ENCODE peak calls at places on chromosomes 2 and 18, in seven cellular contexts. H is left ventricle myocardium superior; C is GDM1; R is NCI-H1105 treated with DMSO at 0.1 percent for 48 hours; U is activated CD4-positive, alpha-beta memory T cell treated with anti-CD3 and anti-CD28 coated beads, Interleukin-2, amount 10 ng/mL, durations not matched to agents 7 days and 5 days; S is mucosa of descending colon; M is GM23338. J is an unnamed sample.

GRCh38 chr2:206693399-206694137 is 24.6 kb downstream of the DYTN start:
- DNase-seq in H (no peak), C (peak), R (peak), U (no peak), S (peak), M (peak), J (peak)

GRCh38 chr2:25215948-25216679 is 47.7 kb upstream of the POMC start:
- DNase-seq in H (peak), C (no peak), R (no peak), U (peak), S (peak), M (peak), J (no peak)

GRCh38 chr2:190563109-190563508 is 28.6 kb upstream of the NEMP2 start:
- DNase-seq in H (no peak), C (no peak), R (no peak), U (no peak), S (no peak), M (no peak), J (no peak)

GRCh38 chr2:50491541-50492114 is 540.3 kb downstream of the NRXN1 start:
- DNase-seq in H (no peak), C (no peak), R (peak), U (no peak), S (no peak), M (peak), J (peak)

GRCh38 chr2:212842544-212843185 is 304.1 kb upstream of the ERBB4 start:
- DNase-seq in H (no peak), C (no peak), R (no peak), U (no peak), S (no peak), M (no peak), J (no peak)

GRCh38 chr2:216532562-216532961 is 33.9 kb downstream of the RPL37A start:
- DNase-seq in H (no peak), C (no peak), R (no peak), U (no peak), S (no peak), M (no peak), J (no peak)

GRCh38 chr2:119248311-119248710 is 24.7 kb downstream of the STEAP3 start:
- DNase-seq in H (no peak), C (no peak), R (no peak), U (no peak), S (no peak), M (no peak), J (no peak)

GRCh38 chr2:200479617-200480292 is 30.1 kb downstream of the KCTD18 start:
- DNase-seq in H (no peak), C (no peak), R (no peak), U (no peak), S (no peak), M (no peak), J (no peak)

GRCh38 chr2:152411154-152411553 is 76.2 kb downstream of the FMNL2 start:
- DNase-seq in H (no peak), C (peak), R (no peak), U (no peak), S (no peak), M (no peak), J (no peak)

GRCh38 chr2:121505005-121505404 is 25.7 kb upstream of the RNU4ATAC start:
- DNase-seq in H (no peak), C (no peak), R (no peak), U (no peak), S (no peak), M (no peak), J (no peak)

GRCh38 chr2:151032741-151033152 is 228.9 kb downstream of the RBM43 start:
- DNase-seq in H (no peak), C (no peak), R (no peak), U (no peak), S (no peak), M (no peak), J (no peak)

GRCh38 chr2:26203091-26203490 is 30.2 kb downstream of the GAREM2 start:
- DNase-seq in H (no peak), C (no peak), R (no peak), U (no peak), S (no peak), M (no peak), J (no peak)

GRCh38 chr2:201298462-201298861 is 38.1 kb downstream of the CASP8 start:
- DNase-seq in H (no peak), C (no peak), R (no peak), U (no peak), S (no peak), M (no peak), J (no peak)

GRCh38 chr2:84906108-84906899 is 848 bp downstream of the TMSB10 start:
- DNase-seq in H (peak), C (no peak), R (peak), U (peak), S (peak), M (no peak), J (peak)

GRCh38 chr2:85291425-85292023 is 36.3 kb downstream of the TGOLN2 start:
- DNase-seq in H (no peak), C (no peak), R (no peak), U (peak), S (no peak), M (no peak), J (no peak)

GRCh38 chr2:9076210-9076609 is 72.7 kb upstream of the MBOAT2 start:
- DNase-seq in H (no peak), C (no peak), R (no peak), U (no peak), S (no peak), M (no peak), J (no peak)

GRCh38 chr2:233929352-233929843 is 12.2 kb downstream of the TRPM8 start:
- DNase-seq in H (no peak), C (no peak), R (no peak), U (no peak), S (peak), M (peak), J (no peak)

GRCh38 chr2:238077292-238077691 is 16.5 kb downstream of the SCLY start:
- DNase-seq in H (no peak), C (no peak), R (no peak), U (no peak), S (no peak), M (no peak), J (no peak)

GRCh38 chr2:30164131-30164925 is 17.5 kb downstream of the YPEL5 start:
- DNase-seq in H (no peak), C (no peak), R (no peak), U (no peak), S (no peak), M (peak), J (no peak)

GRCh38 chr18:10455726-10456453 is 1.5 kb downstream of the APCDD1 start:
- DNase-seq in H (no peak), C (no peak), R (peak), U (no peak), S (no peak), M (peak), J (no peak)

GRCh38 chr2:85266424-85267041 is 61.3 kb downstream of the TGOLN2 start:
- DNase-seq in H (peak), C (no peak), R (no peak), U (peak), S (peak), M (peak), J (peak)

GRCh38 chr18:48676756-48677368 is 138.0 kb downstream of the CTIF start:
- DNase-seq in H (peak), C (peak), R (peak), U (peak), S (peak), M (peak), J (no peak)

GRCh38 chr2:135048122-135048521 is 875 bp upstream of the MAP3K19 start:
- DNase-seq in H (no peak), C (no peak), R (no peak), U (no peak), S (no peak), M (no peak), J (no peak)

GRCh38 chr2:158072361-158072760 is 29.3 kb upstream of the UPP2 start:
- DNase-seq in H (no peak), C (no peak), R (no peak), U (no peak), S (no peak), M (no peak), J (no peak)

GRCh38 chr2:219562049-219563020 is 9.0 kb downstream of the OBSL1 start:
- DNase-seq in H (no peak), C (no peak), R (no peak), U (no peak), S (no peak), M (no peak), J (peak)

J was measured in NCI-H345.